ENCODE peak calls at places on chromosomes 2 and 18, in four cellular contexts. M, B, P and I are unnamed samples. For H3K4me1, the result is how much of the 10 kb centered on the place peaks cover.

GRCh38 chr2:10817413-10817812 is 4.8 kb upstream of the PDIA6 start:
- DNase-seq in M (no peak), P (no peak), B (no peak), I (no peak)

GRCh38 chr2:26345554-26346453 is at the start of gene SELENOI:
- DNase-seq in M (peak), P (peak), B (peak), I (peak)

GRCh38 chr18:26386002-26386401 is 159.8 kb downstream of the TAF4B start:
- DNase-seq in B (no peak), P (no peak), M (no peak), I (no peak)

GRCh38 chr2:54047076-54047475 is 68.3 kb upstream of the ACYP2 start:
- DNase-seq in P (no peak), M (no peak), B (no peak), I (no peak)

GRCh38 chr2:158100411-158100810 is 1.3 kb upstream of the UPP2 start:
- DNase-seq in B (no peak), P (no peak), M (no peak), I (no peak)

GRCh38 chr18:74796928-74797576 is 199.4 kb downstream of the ZNF407 start:
- DNase-seq in M (no peak), B (no peak), P (no peak), I (no peak)

GRCh38 chr2:149908731-149909690 is 321.4 kb upstream of the MMADHC start:
- DNase-seq in P (no peak), M (no peak), B (no peak), I (no peak)

GRCh38 chr2:29068513-29068912 is 5.8 kb downstream of the PCARE start:
- DNase-seq in B (no peak), P (no peak), M (no peak), I (no peak)

GRCh38 chr18:60554961-60555360 is 182.4 kb upstream of the MC4R start:
- DNase-seq in B (no peak), P (no peak), M (no peak), I (no peak)

GRCh38 chr2:196846295-196846694 is 37.1 kb upstream of the C2orf66 start:
- DNase-seq in B (no peak), M (no peak), P (no peak), I (no peak)

DNA sequence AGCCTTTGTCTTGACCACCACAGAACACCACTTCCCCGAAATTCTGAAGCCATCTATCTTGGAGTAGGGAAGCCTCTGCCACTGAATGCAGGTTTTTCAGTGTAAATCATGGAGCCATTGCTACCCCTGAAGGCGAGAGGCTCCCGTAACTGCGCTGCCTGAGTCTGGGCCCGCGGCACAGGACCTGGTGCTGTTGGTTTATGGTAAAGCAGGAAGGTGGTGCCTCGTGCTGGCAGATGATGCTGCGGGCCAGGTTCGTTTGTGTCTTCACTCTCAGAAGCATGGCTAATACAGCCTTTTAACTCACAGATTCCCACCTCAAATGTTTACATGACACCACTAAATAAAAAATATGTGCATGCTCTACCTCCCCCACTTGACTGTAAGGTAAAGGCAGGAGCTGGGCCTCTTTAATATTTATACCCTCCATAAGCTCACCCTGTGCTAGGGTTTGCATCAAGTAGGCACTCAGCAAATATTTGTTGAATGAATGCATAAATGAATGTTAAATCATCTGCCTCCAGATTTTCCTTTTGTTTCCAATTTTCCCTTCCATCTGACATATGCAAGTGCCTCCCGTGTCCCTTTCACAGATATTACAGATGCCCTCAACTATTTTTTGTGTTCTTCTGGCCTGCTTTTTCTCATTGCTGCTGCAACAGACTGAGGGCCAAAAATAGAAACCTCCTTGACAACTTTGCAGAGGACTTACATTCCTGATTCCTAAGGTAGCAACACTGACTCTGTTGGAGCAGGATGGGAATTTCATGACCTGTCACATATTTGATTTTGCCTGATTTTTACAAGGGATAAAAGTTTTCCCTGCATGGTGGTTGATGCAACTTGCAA is 83.5 kb upstream of the CPO start:
- DNase-seq in M (no peak), B (no peak), P (no peak), I (peak)
- H3K4me1 ChIP-seq in M (under half), B (under half), P (under half), I (under half)

GRCh38 chr2:235638541-235639192 is 144.8 kb downstream of the AGAP1 start:
- DNase-seq in M (no peak), P (no peak), B (no peak), I (no peak)
- H3K4me3 ChIP-seq in M (no peak), P (no peak), B (no peak), I (no peak)

GRCh38 chr2:230131366-230131765 is 62.6 kb upstream of the SLC16A14 start:
- DNase-seq in M (no peak), B (no peak), P (no peak), I (no peak)

GRCh38 chr2:230130668-230131364 is 62.1 kb upstream of the SLC16A14 start:
- DNase-seq in M (peak), P (no peak), B (peak), I (no peak)

GRCh38 chr2:230134496-230135073 is 65.9 kb upstream of the SLC16A14 start:
- DNase-seq in M (no peak), P (no peak), B (no peak), I (no peak)

GRCh38 chr2:230137902-230138539 is 69.3 kb upstream of the SLC16A14 start:
- DNase-seq in B (no peak), P (no peak), M (no peak), I (no peak)

GRCh38 chr2:230135126-230135525 is 66.4 kb upstream of the SLC16A14 start:
- DNase-seq in M (no peak), P (no peak), B (no peak), I (no peak)
- H3K4me1 ChIP-seq in M (under half), P (under half), B (under half), I (under half)

DNA sequence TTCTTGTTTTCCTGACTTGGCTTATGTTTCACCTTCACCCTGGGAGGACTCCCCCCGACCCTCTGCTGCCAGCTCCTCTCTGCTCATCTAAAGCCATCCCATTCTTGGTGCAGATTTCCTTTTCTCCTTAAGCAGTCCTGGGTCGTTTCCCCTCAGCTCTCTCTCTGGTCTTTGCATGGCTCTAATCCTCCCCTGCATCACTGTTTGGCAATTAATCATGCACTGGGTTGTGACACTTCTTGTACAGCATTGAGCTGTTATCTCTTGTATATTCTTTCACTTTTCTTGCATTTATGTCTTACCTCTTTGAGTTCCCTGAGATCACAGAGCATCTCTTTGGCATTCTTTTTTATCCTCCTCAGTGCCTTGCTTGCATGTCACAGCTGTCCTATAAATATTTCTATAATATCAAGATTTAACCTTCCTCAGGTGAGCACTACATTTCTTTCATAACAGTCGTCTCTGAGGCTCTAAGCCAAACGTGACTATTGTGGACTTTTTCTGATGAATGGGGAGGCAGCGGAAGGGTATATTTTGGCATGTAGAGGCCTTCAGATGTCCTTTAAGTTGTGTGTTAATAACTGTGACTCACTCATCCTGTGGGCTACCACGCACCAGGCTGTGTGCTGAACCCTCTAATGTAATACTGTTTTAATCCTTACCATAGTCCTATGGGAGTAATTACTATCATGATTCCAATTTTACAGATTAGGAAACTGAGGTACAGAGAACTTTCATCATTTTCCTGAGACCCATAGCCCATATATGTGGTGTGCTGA is 507.5 kb downstream of the SLC4A3 start:
- DNase-seq in M (no peak), P (no peak), B (no peak), I (no peak)
- H3K4me3 ChIP-seq in M (no peak), P (no peak), B (no peak), I (no peak)

GRCh38 chr2:219254590-219255219 is 987 bp upstream of the TUBA4A start:
- DNase-seq in M (no peak), B (no peak), P (peak), I (no peak)
- H3K4me1 ChIP-seq in M (under half), B (under half), P (under half), I (under half)

GRCh38 chr2:168748461-168748860 is 54.0 kb upstream of the NOSTRIN start:
- DNase-seq in B (no peak), P (no peak), M (no peak), I (no peak)

GRCh38 chr2:168753765-168754334 is 48.6 kb upstream of the NOSTRIN start:
- DNase-seq in P (no peak), M (no peak), B (no peak), I (no peak)

GRCh38 chr2:168752361-168752760 is 50.1 kb upstream of the NOSTRIN start:
- DNase-seq in B (no peak), P (no peak), M (no peak), I (no peak)

GRCh38 chr2:168749264-168749663 is 53.2 kb upstream of the NOSTRIN start:
- DNase-seq in B (no peak), M (no peak), P (no peak), I (no peak)

DNA sequence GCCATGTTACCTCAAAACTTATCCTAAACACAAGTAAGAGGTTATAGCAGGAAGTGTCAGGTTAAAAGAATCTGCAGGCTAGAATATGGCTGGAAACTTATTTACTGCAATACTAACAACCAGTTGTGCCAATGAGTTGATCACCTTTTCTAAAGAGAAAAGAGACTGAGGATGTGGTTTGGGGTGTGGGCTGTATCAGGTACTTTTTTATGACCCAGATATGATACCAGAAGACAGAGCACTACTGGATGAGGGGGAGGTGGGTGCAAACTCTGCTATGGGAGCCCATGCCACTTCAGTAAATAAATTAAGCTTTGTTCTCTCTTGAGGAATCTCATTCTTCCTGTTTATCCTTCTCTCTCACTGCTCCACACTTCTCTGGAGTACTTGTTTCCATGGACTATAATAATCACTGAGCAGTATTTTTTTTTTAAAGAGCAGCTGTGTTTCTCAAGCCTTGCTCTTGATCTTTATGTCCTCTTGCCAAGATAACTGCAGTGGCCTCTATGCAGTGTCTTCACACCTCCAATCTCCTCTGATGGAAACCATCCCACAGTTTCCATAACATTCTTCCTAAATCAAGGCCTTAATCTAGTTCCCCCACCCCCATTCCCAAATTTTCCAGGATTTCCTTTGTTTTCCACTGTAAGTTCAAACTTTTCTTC is 51.2 kb upstream of the NOSTRIN start:
- DNase-seq in P (peak), M (no peak), B (no peak), I (no peak)
- H3K4me3 ChIP-seq in P (peak), M (no peak), B (no peak), I (no peak)

GRCh38 chr2:144510206-144510991 is 9.5 kb downstream of the ZEB2 start:
- DNase-seq in M (no peak), B (no peak), P (no peak), I (no peak)

GRCh38 chr2:144507441-144508161 is 12.3 kb downstream of the ZEB2 start:
- DNase-seq in M (no peak), P (no peak), B (no peak), I (no peak)

GRCh38 chr2:144509548-144510205 is 10.2 kb downstream of the ZEB2 start:
- DNase-seq in M (no peak), P (no peak), B (no peak), I (no peak)

GRCh38 chr2:144508162-144508765 is 11.7 kb downstream of the ZEB2 start:
- DNase-seq in P (no peak), M (no peak), B (no peak), I (no peak)

DNA sequence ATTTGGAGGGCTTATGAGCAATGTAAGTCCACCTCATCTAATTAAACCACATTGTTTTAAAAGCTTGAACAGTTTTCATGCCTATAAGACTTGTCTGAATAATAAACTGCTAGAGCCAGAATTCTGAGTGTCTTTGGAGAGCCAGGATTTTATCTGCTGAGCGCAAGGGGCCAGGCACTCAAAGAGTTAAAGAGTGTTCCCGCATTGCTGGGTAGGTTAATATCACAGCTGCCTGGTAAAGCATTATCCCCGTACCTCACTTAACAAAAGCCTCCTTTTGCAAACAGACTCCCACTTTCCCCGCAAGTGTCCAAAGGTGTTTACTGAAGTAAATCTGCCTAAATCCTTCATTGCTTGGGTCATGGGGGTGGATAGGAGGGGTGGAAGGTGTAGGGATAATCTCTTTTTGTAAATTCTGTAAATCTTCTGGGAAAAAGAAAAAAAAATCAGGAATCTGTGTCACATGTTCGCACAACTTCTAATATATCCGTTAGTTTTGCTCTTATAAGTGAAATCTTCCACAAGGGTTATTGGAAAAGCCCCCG is 10.8 kb downstream of the ZEB2 start:
- DNase-seq in B (no peak), P (no peak), M (no peak), I (no peak)
- H3K4me1 ChIP-seq in B (under half), P (under half), M (half or more), I (under half)